ENCODE peak calls at places on chromosome 10, in eight cellular contexts. One of them, this sample, is unnamed.

GRCh38 chr10:3676564-3676963 is 108.4 kb downstream of the KLF6 start:
- DNase-seq in GM12878: no peak
- DNase-seq in A549: no peak
- DNase-seq in HepG2: no peak
- DNase-seq in HCT116: no peak
- DNase-seq in SK-N-SH: no peak
- DNase-seq in GM23338: no peak
- DNase-seq in K562: no peak
- DNase-seq in this sample: no peak

GRCh38 chr10:27504897-27505457 is 873 bp downstream of the RAB18 start:
- DNase-seq in GM12878: no peak
- DNase-seq in A549: no peak
- DNase-seq in HepG2: no peak
- DNase-seq in HCT116: no peak
- DNase-seq in SK-N-SH: no peak
- DNase-seq in GM23338: no peak
- DNase-seq in K562: peak; percentile 15
- DNase-seq in this sample: no peak

GRCh38 chr10:91556691-91557529 is 76.0 kb downstream of the PPP1R3C start:
- DNase-seq in GM12878: no peak
- DNase-seq in A549: no peak
- DNase-seq in HepG2: peak; percentile 95
- DNase-seq in HCT116: no peak
- DNase-seq in SK-N-SH: no peak
- DNase-seq in GM23338: no peak
- DNase-seq in K562: no peak
- DNase-seq in this sample: no peak

GRCh38 chr10:52801951-52802350 is 29.4 kb upstream of the MBL2 start:
- DNase-seq in GM12878: no peak
- DNase-seq in A549: peak; percentile 7
- DNase-seq in HepG2: no peak
- DNase-seq in HCT116: no peak
- DNase-seq in SK-N-SH: no peak
- DNase-seq in GM23338: no peak
- DNase-seq in K562: no peak
- DNase-seq in this sample: no peak

GRCh38 chr10:48452879-48453412 is 146.5 kb downstream of the MAPK8 start:
- DNase-seq in GM12878: no peak
- DNase-seq in A549: no peak
- DNase-seq in HepG2: no peak
- DNase-seq in HCT116: no peak
- DNase-seq in SK-N-SH: no peak
- DNase-seq in GM23338: no peak
- DNase-seq in K562: no peak
- DNase-seq in this sample: no peak

GRCh38 chr10:28532509-28533314 is at the start of gene WAC:
- DNase-seq in GM12878: peak; percentile 72
- DNase-seq in A549: peak; percentile 93
- DNase-seq in HepG2: peak; percentile 79
- DNase-seq in HCT116: peak; percentile 83
- DNase-seq in SK-N-SH: peak; percentile 96
- DNase-seq in GM23338: peak; percentile 95
- DNase-seq in K562: peak; percentile 86
- DNase-seq in this sample: peak; percentile 53

GRCh38 chr10:89563861-89564478 is 28.6 kb upstream of the SLC16A12 start:
- DNase-seq in GM12878: peak; percentile 3
- DNase-seq in A549: peak; percentile 37
- DNase-seq in HepG2: peak; percentile 32
- DNase-seq in HCT116: peak; percentile 47
- DNase-seq in SK-N-SH: peak; percentile 54
- DNase-seq in GM23338: peak; percentile 63
- DNase-seq in K562: peak; percentile 20
- DNase-seq in this sample: peak; percentile 48

GRCh38 chr10:107391901-107392300 is 227.4 kb upstream of the SORCS1 start:
- DNase-seq in GM12878: peak; percentile 3
- DNase-seq in A549: no peak
- DNase-seq in HepG2: no peak
- DNase-seq in HCT116: no peak
- DNase-seq in SK-N-SH: no peak
- DNase-seq in GM23338: no peak
- DNase-seq in K562: no peak
- DNase-seq in this sample: no peak

GRCh38 chr10:3757638-3758490 is 27.1 kb downstream of the KLF6 start:
- DNase-seq in GM12878: peak; percentile 82
- DNase-seq in A549: no peak
- DNase-seq in HepG2: no peak
- DNase-seq in HCT116: no peak
- DNase-seq in SK-N-SH: peak; percentile 82
- DNase-seq in GM23338: no peak
- DNase-seq in K562: no peak
- DNase-seq in this sample: peak; percentile 53

GRCh38 chr10:116627386-116627933 is 6.7 kb downstream of the PNLIPRP2 start:
- DNase-seq in GM12878: no peak
- DNase-seq in A549: peak; percentile 48
- DNase-seq in HepG2: peak; percentile 7
- DNase-seq in HCT116: peak; percentile 29
- DNase-seq in SK-N-SH: peak; percentile 92
- DNase-seq in GM23338: peak; percentile 83
- DNase-seq in K562: peak; percentile 20
- DNase-seq in this sample: no peak

GRCh38 chr10:131852161-131852822 is 48.5 kb upstream of the PPP2R2D start:
- DNase-seq in GM12878: no peak
- DNase-seq in A549: no peak
- DNase-seq in HepG2: no peak
- DNase-seq in HCT116: no peak
- DNase-seq in SK-N-SH: no peak
- DNase-seq in GM23338: no peak
- DNase-seq in K562: no peak
- DNase-seq in this sample: no peak

GRCh38 chr10:11448190-11448544 is 163.3 kb downstream of the USP6NL start:
- DNase-seq in GM12878: no peak
- DNase-seq in A549: no peak
- DNase-seq in HepG2: no peak
- DNase-seq in HCT116: no peak
- DNase-seq in SK-N-SH: no peak
- DNase-seq in GM23338: no peak
- DNase-seq in K562: no peak
- DNase-seq in this sample: no peak

GRCh38 chr10:99921948-99922347 is 87.8 kb downstream of the DNMBP start:
- DNase-seq in GM12878: no peak
- DNase-seq in A549: peak; percentile 31
- DNase-seq in HepG2: no peak
- DNase-seq in HCT116: peak; percentile 71
- DNase-seq in SK-N-SH: no peak
- DNase-seq in GM23338: no peak
- DNase-seq in K562: no peak
- DNase-seq in this sample: no peak

GRCh38 chr10:22824984-22825383 is 102.9 kb upstream of the ARMC3 start:
- DNase-seq in GM12878: no peak
- DNase-seq in A549: peak; percentile 17
- DNase-seq in HepG2: peak; percentile 39
- DNase-seq in HCT116: peak; percentile 96
- DNase-seq in SK-N-SH: no peak
- DNase-seq in GM23338: no peak
- DNase-seq in K562: no peak
- DNase-seq in this sample: peak; percentile 8

GRCh38 chr10:13969792-13970140 is 361.0 kb downstream of the FRMD4A start:
- DNase-seq in GM12878: peak; percentile 52
- DNase-seq in A549: no peak
- DNase-seq in HepG2: no peak
- DNase-seq in HCT116: no peak
- DNase-seq in SK-N-SH: no peak
- DNase-seq in GM23338: no peak
- DNase-seq in K562: no peak
- DNase-seq in this sample: no peak

GRCh38 chr10:114258274-114258840 is 19.3 kb downstream of the VWA2 start:
- DNase-seq in GM12878: no peak
- DNase-seq in A549: no peak
- DNase-seq in HepG2: no peak
- DNase-seq in HCT116: no peak
- DNase-seq in SK-N-SH: no peak
- DNase-seq in GM23338: no peak
- DNase-seq in K562: no peak
- DNase-seq in this sample: no peak

GRCh38 chr10:74011762-74012161 is 13.8 kb downstream of the VCL start:
- DNase-seq in GM12878: no peak
- DNase-seq in A549: peak; percentile 46
- DNase-seq in HepG2: no peak
- DNase-seq in HCT116: no peak
- DNase-seq in SK-N-SH: no peak
- DNase-seq in GM23338: no peak
- DNase-seq in K562: no peak
- DNase-seq in this sample: no peak

GRCh38 chr10:104127411-104127810 is 5.4 kb downstream of the SFR1 start:
- DNase-seq in GM12878: no peak
- DNase-seq in A549: peak; percentile 64
- DNase-seq in HepG2: no peak
- DNase-seq in HCT116: no peak
- DNase-seq in SK-N-SH: peak; percentile 57
- DNase-seq in GM23338: peak; percentile 58
- DNase-seq in K562: no peak
- DNase-seq in this sample: no peak

GRCh38 chr10:75399461-75400162 is 2.0 kb downstream of the ZNF503 start:
- DNase-seq in GM12878: no peak
- DNase-seq in A549: peak; percentile 70
- DNase-seq in HepG2: peak; percentile 36
- DNase-seq in HCT116: no peak
- DNase-seq in SK-N-SH: peak; percentile 88
- DNase-seq in GM23338: peak; percentile 82
- DNase-seq in K562: peak; percentile 65
- DNase-seq in this sample: no peak
- H3K4me1 ChIP-seq in GM12878: no peaks in the 10 kb centered on the region
- H3K4me1 ChIP-seq in A549: peaks cover 14% of the 10 kb centered on the region
- H3K4me1 ChIP-seq in HepG2: peaks cover 15% of the 10 kb centered on the region
- H3K4me1 ChIP-seq in HCT116: peaks cover 21% of the 10 kb centered on the region
- H3K4me1 ChIP-seq in SK-N-SH: no peaks in the 10 kb centered on the region
- H3K4me1 ChIP-seq in GM23338: peaks cover 35% of the 10 kb centered on the region
- H3K4me1 ChIP-seq in K562: peaks cover 75% of the 10 kb centered on the region
- H3K4me1 ChIP-seq in this sample: peaks cover 16% of the 10 kb centered on the region

DNA sequence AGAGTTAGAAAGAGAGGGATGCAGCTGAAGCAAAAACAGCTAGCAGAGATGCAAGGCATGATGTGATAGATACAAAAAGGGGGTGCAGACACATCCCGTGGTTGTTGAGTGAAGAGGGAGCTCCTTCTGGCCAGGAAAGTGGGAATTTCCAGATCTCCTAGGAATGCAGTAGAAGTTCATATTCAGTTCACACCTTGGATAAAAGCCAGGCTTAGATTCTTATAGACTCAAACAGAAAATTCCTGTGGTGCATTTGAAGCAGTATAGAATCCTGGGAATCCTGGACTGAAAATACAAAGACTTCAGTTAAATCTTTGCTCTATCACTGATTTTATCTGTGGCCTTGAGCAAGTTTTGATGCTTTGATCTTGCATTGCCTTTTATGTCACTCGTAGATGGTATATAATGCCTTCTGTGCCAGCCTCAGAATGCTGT is 33.9 kb downstream of the SGPL1 start:
- DNase-seq in GM12878: no peak
- DNase-seq in A549: peak; percentile 6
- DNase-seq in HepG2: peak; percentile 90
- DNase-seq in HCT116: no peak
- DNase-seq in SK-N-SH: no peak
- DNase-seq in GM23338: no peak
- DNase-seq in K562: no peak
- DNase-seq in this sample: no peak
- TF ChIP-seq REST in GM12878: no peak
- TF ChIP-seq REST in A549: no peak
- TF ChIP-seq REST in HepG2: no peak
- TF ChIP-seq REST in HCT116: no peak
- TF ChIP-seq REST in SK-N-SH: no peak
- TF ChIP-seq REST in GM23338: no peak
- TF ChIP-seq REST in K562: no peak
- TF ChIP-seq REST in this sample: no peak

DNA sequence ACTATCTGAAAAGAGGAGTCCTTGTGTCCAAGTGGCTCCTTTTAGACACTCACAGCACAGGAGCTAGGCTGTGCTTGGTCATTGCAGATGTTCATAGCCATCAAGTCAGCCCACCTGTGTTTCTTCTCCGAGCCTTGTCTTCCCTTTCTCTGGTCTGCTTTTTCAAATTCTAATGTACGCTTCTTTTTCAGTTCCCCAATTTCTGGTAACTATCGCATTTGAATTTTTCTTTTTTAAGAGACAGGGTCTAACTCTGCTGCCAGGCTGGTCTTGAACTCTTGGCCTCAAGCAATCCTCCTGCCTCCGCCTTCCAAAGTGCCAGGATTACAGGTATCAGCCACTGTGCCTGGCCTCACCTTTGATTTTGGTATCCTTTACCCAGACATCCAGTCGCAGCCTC is 18.9 kb downstream of the APBB1IP start:
- DNase-seq in GM12878: peak; percentile 85
- DNase-seq in A549: no peak
- DNase-seq in HepG2: no peak
- DNase-seq in HCT116: no peak
- DNase-seq in SK-N-SH: no peak
- DNase-seq in GM23338: no peak
- DNase-seq in K562: no peak
- DNase-seq in this sample: no peak
- H3K4me1 ChIP-seq in GM12878: peaks cover 43% of the 10 kb centered on the region
- H3K4me1 ChIP-seq in A549: peaks cover 8% of the 10 kb centered on the region
- H3K4me1 ChIP-seq in HepG2: no peaks in the 10 kb centered on the region
- H3K4me1 ChIP-seq in HCT116: no peaks in the 10 kb centered on the region
- H3K4me1 ChIP-seq in SK-N-SH: no peaks in the 10 kb centered on the region
- H3K4me1 ChIP-seq in GM23338: no peaks in the 10 kb centered on the region
- H3K4me1 ChIP-seq in K562: no peaks in the 10 kb centered on the region
- H3K4me1 ChIP-seq in this sample: no peaks in the 10 kb centered on the region

DNA sequence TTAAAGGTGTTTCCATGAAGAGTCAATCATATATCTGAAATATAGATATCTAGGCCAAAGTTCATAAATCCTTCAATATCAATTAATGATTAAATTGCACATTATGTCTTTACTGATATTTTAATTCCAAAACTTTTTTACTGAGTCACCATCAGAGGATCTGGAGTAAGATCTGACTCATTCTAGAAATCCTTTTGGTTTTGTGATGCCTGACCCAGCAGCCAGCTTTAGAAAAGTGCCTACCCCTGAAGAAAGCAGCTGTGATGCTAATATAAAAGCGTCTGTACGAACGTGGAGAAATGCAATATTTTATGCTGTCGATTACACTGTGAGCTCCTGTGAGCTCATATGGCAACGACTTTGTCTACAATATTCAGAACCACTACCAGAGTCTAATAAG is 142.5 kb upstream of the LRRTM3 start:
- DNase-seq in GM12878: no peak
- DNase-seq in A549: no peak
- DNase-seq in HepG2: no peak
- DNase-seq in HCT116: no peak
- DNase-seq in SK-N-SH: no peak
- DNase-seq in GM23338: no peak
- DNase-seq in K562: no peak
- DNase-seq in this sample: no peak
- TF ChIP-seq REST in GM12878: no peak
- TF ChIP-seq REST in A549: no peak
- TF ChIP-seq REST in HepG2: no peak
- TF ChIP-seq REST in HCT116: no peak
- TF ChIP-seq REST in SK-N-SH: no peak
- TF ChIP-seq REST in GM23338: no peak
- TF ChIP-seq REST in K562: no peak
- TF ChIP-seq REST in this sample: no peak

DNA sequence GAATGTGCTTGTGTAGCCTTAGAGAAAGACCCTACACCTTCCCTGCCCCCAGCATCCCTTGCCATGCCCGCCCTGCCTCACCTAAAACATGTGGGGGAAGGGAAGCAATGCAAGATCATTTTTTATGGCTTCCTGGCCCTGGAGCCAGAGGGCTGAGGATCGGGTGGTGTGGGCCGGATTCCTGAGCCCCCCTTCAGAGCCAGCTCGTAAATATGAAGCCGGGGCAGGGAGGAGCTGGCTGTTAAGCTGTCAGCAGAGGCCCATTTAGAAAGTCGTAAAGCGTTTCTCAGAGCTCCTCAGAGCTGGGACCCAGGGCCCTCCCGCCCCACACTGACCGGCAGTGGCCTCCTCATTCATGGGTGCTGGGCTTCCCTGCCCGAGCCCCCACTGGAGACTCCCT is 23.9 kb downstream of the UNC5B start:
- DNase-seq in GM12878: no peak
- DNase-seq in A549: no peak
- DNase-seq in HepG2: no peak
- DNase-seq in HCT116: no peak
- DNase-seq in SK-N-SH: no peak
- DNase-seq in GM23338: no peak
- DNase-seq in K562: no peak
- DNase-seq in this sample: no peak
- H3K4me1 ChIP-seq in GM12878: no peaks in the 10 kb centered on the region
- H3K4me1 ChIP-seq in A549: no peaks in the 10 kb centered on the region
- H3K4me1 ChIP-seq in HepG2: no peaks in the 10 kb centered on the region
- H3K4me1 ChIP-seq in HCT116: no peaks in the 10 kb centered on the region
- H3K4me1 ChIP-seq in SK-N-SH: peaks cover 92% of the 10 kb centered on the region
- H3K4me1 ChIP-seq in GM23338: peaks cover 13% of the 10 kb centered on the region
- H3K4me1 ChIP-seq in K562: peaks cover 40% of the 10 kb centered on the region
- H3K4me1 ChIP-seq in this sample: no peaks in the 10 kb centered on the region